ENCODE peak calls at places on chromosomes 7 and 10, in seven cellular contexts. G is gastrocnemius medialis; L is heart left ventricle; I is tibial nerve; A is H9; Y is PC-9; S is CD8-positive, alpha-beta T cell. V is an unnamed sample.
A peak's percentile ranks its signal among the peaks of the same experiment; 100 is the strongest.

GRCh38 chr7:30896041-30896440 is 15.6 kb upstream of the AQP1 start:
- DNase-seq in G (no peak), L (no peak), I (no peak), A (no peak), Y (no peak), S (no peak), V (peak; percentile 79)

GRCh38 chr7:158080899-158081445 is 506.7 kb downstream of the PTPRN2 start:
- DNase-seq in G (no peak), L (no peak), I (no peak), A (no peak), Y (no peak), S (no peak), V (no peak)

GRCh38 chr7:373818-374705 is 84.1 kb downstream of the FOXL3 start:
- DNase-seq in G (peak; percentile 3), L (peak; percentile 14), I (no peak), A (no peak), Y (no peak), S (no peak), V (peak; percentile 10)

GRCh38 chr10:71780161-71780560 is 6.8 kb upstream of the VSIR start:
- DNase-seq in G (no peak), L (no peak), I (no peak), A (no peak), Y (no peak), S (no peak), V (no peak)

GRCh38 chr10:12644380-12645144 is 295.2 kb downstream of the CAMK1D start:
- DNase-seq in G (no peak), L (no peak), I (no peak), A (no peak), Y (no peak), S (no peak), V (no peak)

GRCh38 chr10:86085686-86086085 is 280.9 kb downstream of the GRID1 start:
- DNase-seq in G (no peak), L (no peak), I (no peak), A (peak; percentile 8), Y (no peak), S (no peak), V (no peak)

GRCh38 chr7:22184549-22185199 is 172.3 kb downstream of the RAPGEF5 start:
- DNase-seq in G (no peak), L (no peak), I (no peak), A (peak; percentile 59), Y (no peak), S (no peak), V (no peak)

GRCh38 chr10:86899670-86900276 is 57.6 kb downstream of the MMRN2 start:
- DNase-seq in G (peak; percentile 67), L (peak; percentile 54), I (peak; percentile 91), A (no peak), Y (no peak), S (no peak), V (peak; percentile 52)

GRCh38 chr7:771241-772004 is 44.3 kb upstream of the PRKAR1B start:
- DNase-seq in G (peak; percentile 52), L (peak; percentile 89), I (peak; percentile 44), A (no peak), Y (no peak), S (no peak), V (peak; percentile 88)

GRCh38 chr10:77718957-77719356 is 81.3 kb upstream of the KCNMA1 start:
- DNase-seq in G (no peak), L (no peak), I (no peak), A (no peak), Y (no peak), S (no peak), V (no peak)

GRCh38 chr10:114030140-114030539 is 13.5 kb upstream of the ADRB1 start:
- DNase-seq in G (no peak), L (no peak), I (no peak), A (no peak), Y (peak; percentile 77), S (no peak), V (no peak)

GRCh38 chr10:59625842-59626522 is 83.7 kb downstream of the SLC16A9 start:
- DNase-seq in G (peak; percentile 24), L (no peak), I (peak; percentile 40), A (peak; percentile 67), Y (peak; percentile 68), S (peak; percentile 30), V (peak; percentile 27)

GRCh38 chr7:45685619-45686240 is 111.6 kb downstream of the ADCY1 start:
- DNase-seq in G (no peak), L (no peak), I (peak; percentile 3), A (peak; percentile 24), Y (no peak), S (no peak), V (peak; percentile 43)

GRCh38 chr10:93261961-93262610 is 188.4 kb downstream of the CYP26A1 start:
- DNase-seq in G (no peak), L (no peak), I (no peak), A (no peak), Y (no peak), S (no peak), V (no peak)

GRCh38 chr10:132674311-132674710 is 111.6 kb downstream of the NKX6-2 start:
- DNase-seq in G (peak; percentile 3), L (no peak), I (no peak), A (peak; percentile 3), Y (no peak), S (no peak), V (peak; percentile 14)

GRCh38 chr7:95435422-95435780 is 573 bp upstream of the PON2 start:
- DNase-seq in G (peak; percentile 14), L (peak; percentile 25), I (no peak), A (no peak), Y (no peak), S (no peak), V (no peak)

GRCh38 chr7:95434501-95435421 is at the start of gene PON2:
- DNase-seq in G (peak; percentile 68), L (peak; percentile 90), I (peak; percentile 52), A (peak; percentile 87), Y (peak; percentile 72), S (peak; percentile 37), V (peak; percentile 96)

GRCh38 chr7:95432606-95433005 is 2.2 kb downstream of the PON2 start:
- DNase-seq in G (no peak), L (no peak), I (no peak), A (no peak), Y (no peak), S (no peak), V (no peak)

GRCh38 chr7:95433129-95433528 is 1.7 kb downstream of the PON2 start:
- DNase-seq in G (no peak), L (no peak), I (no peak), A (no peak), Y (no peak), S (no peak), V (no peak)

DNA sequence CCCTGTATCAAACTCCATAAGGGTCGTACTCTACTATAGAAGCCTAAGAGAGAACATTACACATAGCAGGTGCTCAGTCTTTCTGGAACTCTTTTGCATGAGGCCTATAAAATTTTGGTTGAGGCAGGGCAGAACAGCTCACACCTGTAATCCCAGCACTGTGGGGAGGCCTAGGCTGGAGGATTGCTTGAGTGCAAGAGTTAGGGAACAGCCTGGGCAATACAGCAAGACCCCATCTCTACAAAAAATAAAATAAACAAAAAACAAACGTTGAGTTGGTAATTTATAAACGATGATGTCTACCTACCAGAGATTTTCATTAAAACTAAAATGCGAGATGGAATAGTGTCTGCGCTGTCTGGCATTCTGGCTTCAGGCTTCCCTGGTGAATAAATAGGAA is 876 bp downstream of the PON2 start:
- DNase-seq in G (no peak), L (no peak), I (no peak), A (no peak), Y (no peak), S (no peak), V (no peak)
- H3K27ac ChIP-seq in G (peak overlapping the region; percentile 91), L (peak overlapping the region; percentile 93), I (peak overlapping the region; percentile 91), A (no peak overlapping the region), Y (no peak overlapping the region), S (no peak overlapping the region), V (peak overlapping the region; percentile 91)

DNA sequence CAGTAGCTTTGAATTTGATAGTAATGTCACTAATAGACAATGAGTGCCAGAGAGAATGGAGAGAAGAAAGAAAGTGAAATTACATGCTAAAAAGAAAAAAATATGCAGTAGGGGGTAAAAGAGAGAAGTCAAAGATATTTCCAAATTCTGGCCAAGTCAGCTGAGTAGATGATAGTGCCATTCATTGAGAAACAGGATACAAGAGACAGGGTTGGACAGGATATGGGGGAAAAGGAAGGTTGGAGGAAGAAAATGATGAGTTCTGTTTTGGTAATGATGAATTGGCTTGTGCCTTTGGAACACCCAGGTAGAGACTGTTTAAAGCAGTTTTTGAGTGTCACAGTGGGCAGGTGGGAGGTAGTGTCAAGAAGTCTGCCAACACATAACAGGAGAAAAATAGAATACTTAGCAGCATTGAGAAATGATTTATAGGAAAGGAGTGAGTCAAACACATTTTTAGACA is 78.3 kb downstream of the LRRC17 start:
- DNase-seq in G (no peak), L (no peak), I (no peak), A (no peak), Y (no peak), S (no peak), V (no peak)
- H3K4me1 ChIP-seq in G (peaks cover 4% of the 10 kb centered on the region), L (peaks cover 49% of the 10 kb centered on the region), I (no peaks in the 10 kb centered on the region), A (no peaks in the 10 kb centered on the region), Y (peaks cover 35% of the 10 kb centered on the region), S (no peaks in the 10 kb centered on the region), V (peaks cover 6% of the 10 kb centered on the region)

DNA sequence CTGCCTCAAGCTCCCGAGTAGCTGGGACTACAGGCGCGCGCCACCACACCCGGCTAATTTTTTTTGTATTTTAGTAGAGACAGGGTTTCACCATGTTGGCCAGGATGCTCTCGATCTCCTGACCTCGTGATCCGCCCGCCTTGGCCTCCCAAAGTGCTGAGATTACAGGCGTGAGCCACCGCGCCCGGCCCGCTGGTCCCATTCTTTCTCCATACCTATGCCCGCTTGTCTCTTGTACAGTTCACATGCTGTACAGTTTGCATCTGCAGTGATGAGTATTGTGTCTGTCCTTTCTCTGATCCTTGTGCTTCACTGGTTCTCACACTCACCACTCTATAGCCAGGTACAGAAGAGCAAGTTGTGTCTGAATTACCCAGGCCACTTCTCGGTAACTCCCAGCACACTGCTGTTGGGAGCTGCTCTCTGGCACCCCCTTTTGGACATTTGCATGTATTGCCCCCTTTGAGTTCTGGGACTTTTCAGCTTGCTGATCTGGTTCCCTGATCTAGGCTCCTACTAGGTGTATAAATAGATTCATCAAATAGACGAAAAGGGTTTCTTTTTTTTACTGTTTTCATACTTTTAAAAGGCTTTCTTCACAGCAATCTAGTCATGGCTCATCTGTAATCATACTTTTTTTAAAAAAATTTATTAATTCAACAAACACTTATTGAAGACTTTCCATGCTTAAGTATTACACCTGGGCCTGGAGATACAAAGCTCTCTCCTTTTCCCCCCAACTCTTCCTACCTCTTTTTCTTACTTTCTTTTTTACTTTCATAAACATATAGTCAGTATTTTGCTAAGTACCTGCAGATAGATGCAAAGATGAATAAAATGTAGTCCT is 53.5 kb downstream of the AOAH start:
- DNase-seq in G (peak; percentile 19), L (no peak), I (peak; percentile 50), A (peak; percentile 77), Y (no peak), S (peak; percentile 72), V (peak; percentile 63)
- H3K27ac ChIP-seq in G (no peak overlapping the region), L (no peak overlapping the region), I (no peak overlapping the region), A (no peak overlapping the region), Y (no peak overlapping the region), S (no peak overlapping the region), V (no peak overlapping the region)

DNA sequence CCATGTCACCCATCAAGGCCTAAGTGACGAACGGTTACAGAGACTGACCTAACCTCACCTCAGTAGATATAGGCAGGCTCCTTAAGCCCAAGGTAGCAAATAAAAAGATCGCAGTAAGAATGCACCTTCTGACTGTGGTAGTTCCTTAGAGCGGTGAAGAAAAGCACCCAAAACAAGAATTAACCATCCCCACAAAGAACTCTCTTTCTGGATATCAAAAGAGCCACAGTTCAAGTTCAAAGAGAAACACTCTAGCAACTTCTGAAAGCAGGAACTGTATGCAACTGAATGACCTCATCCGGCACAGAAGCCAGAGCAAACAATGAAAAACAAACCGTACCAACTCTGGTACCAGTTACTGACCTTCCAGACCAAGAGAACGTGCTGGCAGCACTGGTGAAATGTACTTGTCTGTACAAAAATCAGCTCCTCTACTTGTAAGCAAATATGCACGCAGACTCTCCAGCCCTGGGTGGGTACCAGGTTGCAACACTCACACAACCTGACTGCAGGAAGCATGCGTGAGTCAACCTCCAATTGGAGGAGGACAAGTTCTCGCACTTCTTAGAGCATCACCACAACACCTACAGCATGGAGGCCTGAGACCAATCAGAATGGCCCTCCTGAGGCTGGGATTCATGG is 202.7 kb downstream of the FAM107B start:
- DNase-seq in G (no peak), L (no peak), I (no peak), A (peak; percentile 23), Y (peak; percentile 61), S (peak; percentile 82), V (peak; percentile 93)
- H3K4me1 ChIP-seq in G (no peaks in the 10 kb centered on the region), L (peaks cover 60% of the 10 kb centered on the region), I (no peaks in the 10 kb centered on the region), A (peaks cover 2% of the 10 kb centered on the region), Y (peaks cover 62% of the 10 kb centered on the region), S (peaks cover 66% of the 10 kb centered on the region), V (peaks cover 7% of the 10 kb centered on the region)